ENCODE peak calls at places on chromosomes 16 and 17, in five cellular contexts. T is WTC11, Q is HCT116, K is H1, W is HepG2. Y is an unnamed sample.

GRCh38 chr16:57204675-57205074 is 18.5 kb downstream of the RSPRY1 start:
- DNase-seq in W (no peak), Q (no peak), T (peak), K (no peak), Y (peak)

GRCh38 chr16:48409839-48410610 is 24.8 kb upstream of the SIAH1 start:
- DNase-seq in T (no peak), W (peak), Q (no peak), K (no peak), Y (no peak)

GRCh38 chr16:8934601-8935000 is 29.1 kb downstream of the USP7 start:
- DNase-seq in W (no peak), K (no peak), T (no peak), Q (no peak), Y (no peak)

GRCh38 chr16:56539667-56540066 is 19.8 kb upstream of the BBS2 start:
- DNase-seq in T (no peak), K (no peak), W (no peak), Q (no peak), Y (no peak)

GRCh38 chr16:29873319-29873718 is 10.3 kb upstream of the CDIPT start:
- DNase-seq in T (no peak), W (no peak), Q (no peak), K (no peak), Y (no peak)

GRCh38 chr16:57700801-57701551 is 6.4 kb downstream of the DRC7 start:
- DNase-seq in Q (no peak), T (no peak), K (no peak), W (peak), Y (no peak)

GRCh38 chr16:72409428-72409827 is 237.5 kb upstream of the PMFBP1 start:
- DNase-seq in W (peak), T (no peak), K (no peak), Q (no peak), Y (no peak)

GRCh38 chr17:75087558-75088453 is at the start of gene SLC16A5:
- DNase-seq in K (peak), T (peak), W (peak), Q (peak), Y (peak)

GRCh38 chr16:66905633-66906539 is 12.8 kb downstream of the CDH16 start:
- DNase-seq in K (no peak), Q (no peak), T (peak), W (peak), Y (peak)

GRCh38 chr17:70310251-70310672 is 140.9 kb downstream of the KCNJ2 start:
- DNase-seq in K (no peak), Q (no peak), T (no peak), W (no peak), Y (no peak)

GRCh38 chr17:67711916-67712315 is 5.8 kb upstream of the NOL11 start:
- DNase-seq in W (no peak), Q (no peak), K (no peak), T (no peak), Y (no peak)

GRCh38 chr16:73997340-73997711 is 299.3 kb upstream of the PSMD7 start:
- DNase-seq in Q (no peak), W (no peak), T (no peak), K (no peak), Y (no peak)

GRCh38 chr17:70655179-70655578 is 485.8 kb downstream of the KCNJ2 start:
- DNase-seq in T (no peak), K (no peak), W (no peak), Q (no peak), Y (no peak)

GRCh38 chr17:39231587-39232551 is 6.1 kb upstream of the STAC2 start:
- DNase-seq in K (no peak), W (no peak), Q (no peak), T (peak), Y (peak)

GRCh38 chr16:1057252-1057932 is 15.2 kb upstream of the SSTR5 start:
- DNase-seq in Q (no peak), W (no peak), K (no peak), T (peak), Y (peak)

GRCh38 chr17:82920150-82920549 is 80.3 kb upstream of the ZNF750 start:
- DNase-seq in K (no peak), Q (no peak), W (no peak), T (no peak), Y (no peak)

DNA sequence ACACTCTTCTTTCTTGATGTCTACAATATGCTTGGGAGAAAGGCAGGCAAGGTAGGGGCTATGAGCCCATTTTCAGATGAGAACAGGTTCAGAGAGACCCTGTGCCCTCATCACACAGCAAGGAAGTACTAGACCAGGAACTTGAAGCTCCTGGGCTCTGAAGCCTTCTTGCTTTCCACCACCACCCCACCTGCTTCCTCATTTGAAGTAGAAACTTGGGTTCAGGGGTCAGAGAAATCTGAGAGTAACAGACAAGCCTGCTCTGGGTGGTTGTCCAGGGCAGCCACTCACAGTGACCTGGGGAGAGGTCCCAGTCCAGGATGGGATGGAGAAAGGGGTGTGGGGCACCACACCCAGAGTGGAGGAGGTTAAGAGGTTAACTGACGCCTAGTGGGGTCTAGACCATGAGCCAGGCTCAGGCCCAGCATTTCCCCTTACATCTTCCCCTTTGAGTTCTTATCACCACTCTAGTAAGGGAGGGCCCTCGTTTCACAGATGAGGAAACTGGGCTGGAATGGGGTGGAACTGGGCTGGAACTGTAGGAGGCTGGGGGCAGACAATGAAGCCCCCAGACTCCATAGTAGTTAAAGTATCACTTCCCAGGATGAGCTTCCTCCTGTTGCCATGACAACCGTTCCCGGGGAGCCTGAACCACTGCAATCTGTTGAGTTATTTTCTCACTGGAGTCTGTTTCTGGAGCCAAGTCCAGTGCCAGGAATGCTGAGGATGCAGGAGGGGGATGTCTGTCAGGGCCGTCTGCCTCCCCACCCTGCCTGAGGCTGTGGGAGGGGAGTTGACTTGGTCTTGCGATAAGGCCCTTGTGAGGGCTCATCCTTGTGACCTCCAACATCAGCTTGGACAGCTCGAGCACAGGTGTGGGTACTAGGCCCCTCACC is 16.2 kb upstream of the PHF12 start:
- DNase-seq in T (no peak), W (no peak), K (no peak), Q (no peak), Y (no peak)
- TF ChIP-seq SP1 in T (no peak), W (no peak), K (no peak), Q (no peak), Y (no peak)

GRCh38 chr16:83231771-83232170 is 576.0 kb upstream of the HSBP1 start:
- DNase-seq in T (no peak), K (no peak), W (no peak), Q (no peak), Y (no peak)

GRCh38 chr16:83227336-83227735 is 580.4 kb upstream of the HSBP1 start:
- DNase-seq in K (no peak), T (no peak), Q (no peak), W (no peak), Y (no peak)

DNA sequence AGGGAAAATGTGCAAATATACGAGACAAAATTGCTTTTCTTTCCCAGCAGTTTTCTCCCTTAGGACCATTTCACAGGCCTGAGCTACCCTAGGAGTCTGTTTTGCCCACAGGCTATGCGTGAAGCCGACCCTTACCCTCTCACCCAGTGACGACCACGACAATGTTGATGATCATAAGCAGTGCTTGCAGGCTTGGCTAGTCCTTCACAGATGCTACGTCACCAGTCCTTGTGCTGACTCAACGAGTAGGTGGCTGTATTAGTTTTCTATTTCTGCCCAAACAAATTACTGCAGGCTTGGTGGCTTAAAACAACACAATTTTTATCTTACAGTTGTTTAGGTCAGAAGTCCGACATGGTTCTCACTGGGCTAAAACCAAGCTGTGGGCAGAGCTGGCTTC is 574.6 kb upstream of the HSBP1 start:
- DNase-seq in W (no peak), Q (no peak), T (no peak), K (no peak), Y (no peak)
- TF ChIP-seq SP1 in W (no peak), Q (no peak), T (no peak), K (no peak), Y (no peak)

GRCh38 chr17:58268326-58268725 is 12.4 kb downstream of the MPO start:
- DNase-seq in W (no peak), K (no peak), T (no peak), Q (no peak), Y (peak)
- TF ChIP-seq SP1 in W (no peak), K (no peak), T (no peak), Q (no peak), Y (no peak)

DNA sequence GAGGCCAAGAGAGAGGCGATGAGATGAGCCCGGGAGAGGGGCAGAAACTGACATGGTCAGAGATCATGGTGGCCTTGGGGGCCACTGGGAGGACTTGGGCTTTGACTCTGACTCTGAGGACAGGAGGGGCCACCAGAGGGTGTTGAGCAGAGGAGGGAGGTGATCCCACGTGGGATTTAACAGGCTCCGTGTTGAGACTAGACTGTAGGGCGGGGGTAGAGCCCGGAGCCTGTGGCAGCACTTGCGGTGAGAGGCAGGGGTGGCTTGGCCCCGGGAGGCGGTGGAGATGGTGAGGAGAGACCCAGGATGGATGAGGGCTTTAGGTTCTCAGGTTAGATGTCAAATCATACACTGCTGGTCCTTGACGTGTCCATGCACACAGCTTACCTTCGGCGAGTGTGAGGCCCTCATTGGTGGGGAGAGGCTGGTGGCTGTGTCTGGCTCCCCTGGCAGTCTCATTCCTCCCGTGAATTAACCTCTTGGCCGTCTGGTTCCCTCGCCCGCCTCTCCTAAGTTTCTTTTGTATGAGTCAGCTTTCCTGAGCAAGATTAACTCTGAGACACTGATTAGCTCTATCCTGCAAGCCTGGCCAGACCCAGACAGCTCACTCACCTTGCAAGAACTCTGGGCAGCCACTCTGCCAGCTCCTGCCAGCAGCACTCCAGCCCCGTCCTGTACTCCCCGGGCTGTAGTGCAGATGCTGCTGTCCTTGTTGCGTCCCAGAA is 39.7 kb downstream of the VPS35L start:
- DNase-seq in T (no peak), K (no peak), W (no peak), Q (no peak), Y (no peak)
- TF ChIP-seq SP1 in T (no peak), K (no peak), W (no peak), Q (no peak), Y (no peak)

GRCh38 chr17:47875011-47875471 is 21.0 kb upstream of the SP2 start:
- DNase-seq in W (no peak), T (no peak), Q (no peak), K (no peak), Y (no peak)
- TF ChIP-seq SP1 in W (no peak), T (no peak), Q (no peak), K (no peak), Y (no peak)

DNA sequence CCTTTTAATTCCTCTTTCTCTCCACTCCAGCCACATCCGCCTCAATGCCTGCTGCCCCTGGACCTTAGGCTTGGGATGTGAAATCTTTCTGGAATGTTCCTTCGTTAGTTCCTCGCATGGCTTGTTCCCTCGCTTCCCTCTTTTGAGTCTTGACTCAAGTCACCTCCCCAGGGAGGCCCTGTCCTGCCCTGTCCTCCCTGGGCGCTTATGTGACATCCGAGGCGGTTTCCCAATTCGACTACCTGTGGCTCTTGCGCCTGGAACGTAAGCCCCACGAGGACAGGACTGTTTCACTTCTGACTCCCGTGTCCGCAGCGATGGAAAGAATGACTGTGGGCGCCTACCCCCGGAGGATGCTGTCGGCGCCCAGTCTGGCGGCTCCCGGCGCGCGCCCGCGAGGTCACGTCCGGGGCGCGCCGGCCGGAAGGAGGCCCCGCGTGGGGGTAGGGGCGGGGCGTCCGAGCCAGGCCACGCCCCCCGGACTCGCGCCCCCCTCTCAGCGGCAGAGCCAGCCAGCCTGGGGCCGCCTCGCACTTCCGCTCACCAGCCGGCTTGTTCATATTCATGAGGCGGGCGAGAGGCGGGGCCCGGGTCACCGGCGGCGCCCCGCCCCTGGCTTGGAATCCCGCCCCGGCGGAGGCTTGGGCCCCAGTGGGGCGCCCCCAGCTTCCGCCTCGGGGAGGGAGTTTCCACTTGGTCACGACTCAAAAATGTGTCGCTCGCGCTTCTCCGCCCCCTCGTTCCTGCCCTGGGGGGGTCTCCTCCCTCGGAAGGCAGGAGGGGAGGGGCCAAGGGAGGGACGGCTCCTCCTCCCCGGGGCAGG is 8.4 kb upstream of the GLIS2 start:
- DNase-seq in Q (peak), W (peak), K (peak), T (peak), Y (peak)
- TF ChIP-seq SP1 in Q (no peak), W (no peak), K (peak), T (peak), Y (no peak)

GRCh38 chr17:72372185-72372584 is 251.4 kb downstream of the SOX9 start:
- DNase-seq in W (no peak), K (no peak), T (no peak), Q (no peak), Y (no peak)
- TF ChIP-seq SP1 in W (no peak), K (no peak), T (no peak), Q (no peak), Y (no peak)

Y was measured in HEK293T.